ENCODE peak calls at places on chromosomes 12 and 14, in four cellular contexts. K is CD8-positive, alpha-beta T cell; P is PC-3; D is tibial artery. M is an unnamed sample.

GRCh38 chr12:79514730-79515525 is 175.8 kb downstream of the PAWR start:
- DNase-seq in P (no peak), D (no peak), K (no peak), M (no peak)

GRCh38 chr14:89241934-89242670 is 174.9 kb downstream of the FOXN3 start:
- DNase-seq in P (peak), K (no peak), D (no peak), M (no peak)

GRCh38 chr12:122051231-122051876 is 27.2 kb upstream of the MLXIP start:
- DNase-seq in D (no peak), K (no peak), P (no peak), M (no peak)

GRCh38 chr14:71130491-71131179 is 223.4 kb downstream of the PCNX1 start:
- DNase-seq in P (peak), D (no peak), K (no peak), M (no peak)

GRCh38 chr12:11894890-11895289 is 175.8 kb upstream of the BCL2L14 start:
- DNase-seq in D (no peak), K (no peak), P (no peak), M (peak)

GRCh38 chr14:49986344-49987014 is 93.6 kb downstream of the ARF6 start:
- DNase-seq in K (no peak), D (no peak), P (no peak), M (no peak)

GRCh38 chr14:101077511-101078074 is 174.1 kb upstream of the RTL1 start:
- DNase-seq in P (no peak), D (peak), K (no peak), M (no peak)

GRCh38 chr12:63400746-63401145 is 249.7 kb upstream of the AVPR1A start:
- DNase-seq in P (peak), D (no peak), K (no peak), M (no peak)

GRCh38 chr12:41424651-41425050 is 236.5 kb downstream of the PDZRN4 start:
- DNase-seq in P (no peak), K (no peak), D (no peak), M (no peak)

GRCh38 chr12:52657305-52657902 is 5.4 kb upstream of the KRT2 start:
- DNase-seq in D (no peak), P (no peak), K (no peak), M (no peak)

GRCh38 chr12:52658196-52658595 is 6.2 kb upstream of the KRT2 start:
- DNase-seq in D (no peak), P (no peak), K (no peak), M (no peak)

GRCh38 chr12:52656616-52657015 is 4.6 kb upstream of the KRT2 start:
- DNase-seq in P (no peak), K (no peak), D (no peak), M (no peak)

GRCh38 chr12:52655720-52656124 is 3.7 kb upstream of the KRT2 start:
- DNase-seq in D (no peak), P (peak), K (no peak), M (no peak)

DNA sequence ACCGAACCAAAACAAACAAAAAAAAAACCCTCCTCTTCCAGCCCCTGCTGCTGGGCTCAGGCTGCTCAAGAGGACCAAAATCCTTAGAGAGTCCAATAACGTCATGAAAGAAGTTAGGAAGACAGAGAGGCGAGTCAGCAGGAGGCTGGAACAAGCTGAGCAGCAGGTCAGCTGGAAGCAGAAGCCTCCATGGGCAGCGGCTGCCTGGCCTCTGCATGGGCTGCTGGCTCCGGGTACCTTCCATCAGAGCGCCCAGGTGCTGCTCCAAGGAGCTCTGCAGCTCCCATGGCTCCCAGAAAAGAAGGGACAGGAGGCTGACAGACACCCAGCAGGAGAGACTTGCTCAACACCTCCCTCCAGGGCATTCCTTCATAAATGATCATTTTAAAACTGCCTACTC is 3.2 kb upstream of the KRT2 start:
- DNase-seq in P (peak), K (no peak), D (no peak), M (no peak)
- H3K4me3 ChIP-seq in P (peak), K (no peak), D (no peak), M (no peak)

GRCh38 chr14:83828406-83828805 is 1701.5 kb upstream of the FLRT2 start:
- DNase-seq in K (no peak), D (no peak), P (no peak), M (no peak)

GRCh38 chr14:83827383-83827782 is 1702.6 kb upstream of the FLRT2 start:
- DNase-seq in P (no peak), K (no peak), D (no peak), M (no peak)

GRCh38 chr14:83825836-83826235 is 1704.1 kb upstream of the FLRT2 start:
- DNase-seq in K (no peak), D (no peak), P (no peak), M (no peak)

GRCh38 chr14:83826838-83827237 is 1703.1 kb upstream of the FLRT2 start:
- DNase-seq in K (no peak), P (peak), D (no peak), M (no peak)
- H3K4me3 ChIP-seq in K (no peak), P (peak), D (peak), M (no peak)

DNA sequence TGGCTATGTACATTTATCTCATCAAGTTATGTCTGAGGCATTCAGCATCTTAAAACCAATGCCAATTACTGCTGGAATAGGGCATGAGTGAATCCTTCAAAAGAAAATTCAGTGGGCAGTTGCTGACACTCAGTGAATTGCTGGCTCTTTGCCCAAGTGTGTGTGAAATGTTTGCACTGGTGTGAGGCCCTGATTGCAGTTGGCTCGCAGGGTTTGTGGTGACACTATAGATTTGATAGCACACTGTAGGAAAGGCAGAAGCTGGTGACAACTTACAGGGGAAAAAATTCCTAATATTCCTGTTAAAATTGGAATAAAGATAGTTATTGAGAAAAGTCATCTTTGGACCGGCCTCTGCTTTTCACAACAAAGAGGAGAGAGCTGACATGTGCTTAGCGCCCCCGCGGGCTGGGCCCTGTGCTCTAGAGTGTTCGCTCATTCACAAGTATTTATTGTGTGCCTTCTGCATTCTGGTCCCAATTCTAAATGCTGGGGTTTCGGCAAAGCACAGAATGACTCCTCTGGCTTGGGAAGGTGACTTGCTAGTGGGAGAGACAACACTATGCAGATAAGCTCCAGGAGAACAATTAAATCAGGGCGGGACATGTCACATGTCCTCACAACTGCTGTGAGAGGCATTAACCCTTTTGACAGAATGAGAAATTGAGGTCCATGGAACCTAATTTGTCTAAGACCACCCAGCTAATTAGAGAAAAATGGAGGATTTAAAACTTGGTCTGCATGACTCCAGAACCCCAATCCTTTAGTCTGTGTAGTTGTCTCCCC is 418.7 kb downstream of the NPAS3 start:
- DNase-seq in P (no peak), D (no peak), K (no peak), M (no peak)
- H3K4me3 ChIP-seq in P (no peak), D (no peak), K (no peak), M (no peak)

GRCh38 chr12:45243963-45244362 is 28.1 kb downstream of the ANO6 start:
- DNase-seq in D (no peak), P (no peak), K (no peak), M (no peak)
- H3K4me3 ChIP-seq in D (no peak), P (no peak), K (no peak), M (no peak)

M was measured in Jurkat, Clone E6-1.